ENCODE peak calls at places on chromosomes 6 and 20, in eight cellular contexts. H is fibroblast of lung, R is mesendoderm, S is astrocyte, D is OCI-LY7, F is DND-41, O is GM23248, Y is mammary epithelial cell. J is an unnamed sample.
A peak's percentile ranks its signal among the peaks of the same experiment; 100 is the strongest.

GRCh38 chr20:57613481-57613921 is 6.7 kb downstream of the ZBP1 start:
- DNase-seq in D (no peak), O (no peak), Y (no peak), S (no peak), F (no peak), H (no peak), R (no peak), J (no peak)

GRCh38 chr6:30480536-30481156 is 8.7 kb upstream of the HLA-E start:
- DNase-seq in R (no peak), Y (no peak), D (no peak), S (no peak), F (peak; percentile 53), O (no peak), H (no peak), J (no peak)

GRCh38 chr6:148388477-148388876 is 45.8 kb downstream of the SASH1 start:
- DNase-seq in F (no peak), Y (no peak), H (no peak), S (no peak), D (no peak), R (no peak), O (no peak), J (no peak)

GRCh38 chr6:88562737-88563625 is 396.8 kb upstream of the CNR1 start:
- DNase-seq in H (no peak), R (no peak), O (no peak), D (no peak), F (no peak), Y (no peak), S (no peak), J (no peak)

GRCh38 chr6:1720620-1721322 is 111.1 kb downstream of the FOXC1 start:
- DNase-seq in D (no peak), S (no peak), H (no peak), R (peak; percentile 86), O (no peak), Y (no peak), F (no peak), J (no peak)

GRCh38 chr20:43691928-43692524 is 25.1 kb downstream of the MYBL2 start:
- DNase-seq in R (peak; percentile 67), Y (peak; percentile 27), H (peak; percentile 12), D (peak; percentile 76), S (no peak), O (peak; percentile 60), F (peak; percentile 65), J (peak; percentile 87)

GRCh38 chr6:137832110-137832509 is 34.9 kb upstream of the TNFAIP3 start:
- DNase-seq in R (peak; percentile 19), Y (peak; percentile 93), D (no peak), F (no peak), O (peak; percentile 85), H (peak; percentile 96), S (peak; percentile 95), J (no peak)

GRCh38 chr20:48275737-48276342 is 490.6 kb upstream of the SULF2 start:
- DNase-seq in H (no peak), Y (no peak), O (no peak), F (no peak), S (no peak), D (no peak), R (peak; percentile 98), J (no peak)

GRCh38 chr6:119350202-119351004 is 842 bp upstream of the MAN1A1 start:
- DNase-seq in S (peak; percentile 69), H (peak; percentile 73), F (no peak), R (peak; percentile 40), O (peak; percentile 90), D (peak; percentile 67), Y (peak; percentile 38), J (no peak)

GRCh38 chr20:8220716-8221115 is 88.7 kb downstream of the PLCB1 start:
- DNase-seq in O (no peak), F (no peak), H (no peak), R (no peak), S (no peak), D (no peak), Y (no peak), J (no peak)

GRCh38 chr6:79670789-79671188 is 39.7 kb downstream of the SH3BGRL2 start:
- DNase-seq in S (no peak), D (no peak), O (no peak), F (no peak), H (no peak), R (peak; percentile 51), Y (no peak), J (no peak)

GRCh38 chr6:168192195-168192900 is 113.3 kb upstream of the FRMD1 start:
- DNase-seq in Y (no peak), D (no peak), O (no peak), R (no peak), H (no peak), S (no peak), F (no peak), J (no peak)

GRCh38 chr6:119077643-119078448 is 618 bp downstream of the FAM184A start:
- DNase-seq in H (peak; percentile 11), Y (peak; percentile 18), O (peak; percentile 29), F (no peak), S (no peak), D (no peak), R (peak; percentile 61), J (no peak)

GRCh38 chr20:58042626-58043025 is 185.8 kb downstream of the ANKRD60 start:
- DNase-seq in D (no peak), H (no peak), F (no peak), R (no peak), Y (no peak), S (no peak), O (peak; percentile 44), J (no peak)

GRCh38 chr20:47258745-47259695 is 97.5 kb downstream of the ZMYND8 start:
- DNase-seq in S (peak; percentile 86), R (no peak), Y (peak; percentile 77), O (peak; percentile 48), D (peak; percentile 46), H (peak; percentile 90), F (no peak), J (no peak)

GRCh38 chr20:53805895-53806384 is 212.3 kb upstream of the ZNF217 start:
- DNase-seq in F (no peak), S (peak; percentile 70), R (no peak), H (peak; percentile 79), Y (peak; percentile 88), D (no peak), O (peak; percentile 92), J (no peak)

GRCh38 chr20:2839732-2840137 is 720 bp downstream of the PCED1A start:
- DNase-seq in R (no peak), O (no peak), D (no peak), Y (no peak), F (peak; percentile 5), H (no peak), S (no peak), J (no peak)

GRCh38 chr20:2840138-2840966 is at the start of the genes PCED1A and VPS16:
- DNase-seq in D (peak; percentile 85), S (peak; percentile 75), R (peak; percentile 90), O (peak; percentile 95), F (peak; percentile 88), Y (peak; percentile 81), H (peak; percentile 86), J (peak; percentile 94)

GRCh38 chr20:2838847-2839671 is 1.4 kb downstream of the PCED1A start:
- DNase-seq in R (no peak), Y (no peak), O (no peak), S (no peak), D (no peak), H (no peak), F (peak; percentile 3), J (no peak)

GRCh38 chr20:2837561-2837960 is 2.9 kb downstream of the PCED1A start:
- DNase-seq in H (no peak), R (no peak), S (no peak), O (no peak), D (no peak), F (no peak), Y (no peak), J (no peak)

DNA sequence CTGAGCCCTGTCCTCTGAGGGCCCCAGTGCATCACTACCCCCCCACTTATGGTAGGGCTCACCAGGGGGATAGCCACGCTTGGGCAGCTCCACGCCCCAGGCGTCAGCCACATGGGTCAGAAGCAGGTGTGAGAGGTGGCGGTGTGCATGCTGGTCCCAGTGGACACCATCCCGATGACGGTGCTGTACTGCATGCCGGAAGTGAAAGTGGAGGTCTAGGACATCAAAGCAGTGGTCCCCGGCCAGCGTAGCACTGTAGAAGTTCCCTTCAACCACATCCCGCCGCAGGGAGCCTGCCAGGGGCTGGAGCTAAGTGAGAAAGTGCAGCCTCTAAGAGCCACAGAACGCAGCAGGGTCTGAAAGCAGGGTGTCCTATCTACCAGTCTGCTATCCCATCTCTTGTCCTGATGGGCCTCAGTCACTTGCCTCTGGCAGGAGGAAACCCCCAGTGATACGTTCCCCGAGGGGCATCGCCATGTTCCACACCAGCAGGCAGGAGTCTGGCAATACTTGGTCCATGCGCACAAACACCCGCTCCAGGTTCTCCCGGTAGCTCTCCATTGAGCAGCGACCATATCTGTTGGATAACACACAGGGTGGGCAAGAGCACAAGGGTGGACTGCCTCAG is 2.2 kb downstream of the PCED1A start:
- DNase-seq in R (no peak), F (peak; percentile 9), O (no peak), H (no peak), S (no peak), Y (no peak), D (no peak), J (peak; percentile 82)
- H3K27ac ChIP-seq in R (no peak overlapping the region), F (no peak overlapping the region), O (no peak overlapping the region), H (no peak overlapping the region), S (no peak overlapping the region), Y (no peak overlapping the region), D (no peak overlapping the region), J (no peak overlapping the region)

DNA sequence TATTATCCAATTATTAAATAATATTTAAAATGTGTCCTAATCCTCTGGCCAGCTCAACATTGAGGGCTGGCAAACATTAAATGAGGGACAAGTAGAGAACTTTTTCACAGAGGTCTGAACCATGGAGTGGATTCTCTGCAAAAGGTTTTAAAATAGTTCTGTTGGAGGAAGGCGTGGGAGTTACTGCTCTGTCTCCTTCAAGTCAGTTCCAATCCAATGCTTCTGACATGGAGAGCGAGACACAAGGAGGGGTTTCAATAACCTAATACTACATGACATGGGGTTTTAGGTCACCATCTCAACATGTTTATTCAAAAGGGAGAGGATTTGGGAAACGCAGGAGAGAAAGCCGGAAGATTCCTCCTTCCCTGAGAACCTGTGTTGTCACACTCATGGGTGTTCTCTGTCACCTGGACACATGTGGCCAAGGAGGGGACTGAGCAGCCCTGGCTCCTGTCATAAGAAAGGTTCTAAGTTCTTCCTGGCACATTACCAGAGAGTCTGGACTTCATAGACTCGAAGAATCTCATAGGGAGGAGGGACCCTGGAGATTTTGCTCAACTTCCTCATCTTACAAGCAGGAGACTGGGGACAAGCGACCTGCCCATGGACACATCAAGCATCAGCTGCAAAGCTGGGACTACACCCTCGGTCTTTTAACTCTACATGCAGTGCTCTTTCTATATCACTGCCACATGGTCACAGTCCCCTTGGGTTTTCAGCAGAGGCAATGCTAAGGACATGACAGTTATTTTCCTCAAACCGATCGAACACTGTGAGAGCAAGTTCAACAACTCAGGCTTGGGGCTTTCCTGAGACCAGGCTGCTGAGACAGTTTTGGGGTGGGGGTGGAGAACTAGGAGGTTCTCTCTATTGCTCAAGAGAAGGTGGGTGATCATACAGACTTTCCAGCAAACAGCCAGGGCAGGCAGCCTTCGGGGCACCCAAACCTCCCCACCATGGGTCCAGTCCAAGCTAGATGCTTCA is 38.6 kb downstream of the PRDM1 start:
- DNase-seq in H (no peak), S (no peak), R (no peak), F (no peak), O (no peak), Y (no peak), D (no peak), J (no peak)
- H3K4me2 ChIP-seq in H (no peak overlapping the region), S (no peak overlapping the region), R (no peak overlapping the region), F (no peak overlapping the region), O (no peak overlapping the region), Y (no peak overlapping the region), D (no peak overlapping the region), J (no peak overlapping the region)

GRCh38 chr20:34888468-34888867 is 12.1 kb downstream of the ACSS2 start:
- DNase-seq in Y (no peak), R (no peak), S (no peak), H (no peak), F (no peak), O (no peak), D (no peak), J (no peak)
- H3K27ac ChIP-seq in Y (no peak overlapping the region), R (no peak overlapping the region), S (no peak overlapping the region), H (no peak overlapping the region), F (no peak overlapping the region), O (no peak overlapping the region), D (no peak overlapping the region), J (no peak overlapping the region)

GRCh38 chr6:106519460-106520394 is 109.6 kb downstream of the RTN4IP1 start:
- DNase-seq in S (peak; percentile 98), R (no peak), Y (peak; percentile 96), F (peak; percentile 86), D (peak; percentile 90), O (peak; percentile 98), H (peak; percentile 98), J (peak; percentile 93)
- H3K4me2 ChIP-seq in S (peak overlapping the region; percentile 74), R (no peak overlapping the region), Y (peak overlapping the region; percentile 67), F (peak overlapping the region; percentile 80), D (peak overlapping the region; percentile 98), O (peak overlapping the region; percentile 89), H (peak overlapping the region; percentile 60), J (peak overlapping the region; percentile 84)